ENCODE peak calls at places on chromosomes 16 and 17, in five cellular contexts. T is left ventricle myocardium inferior; Q is sigmoid colon; F is CD4-positive, alpha-beta T cell; I is SJSA1. E is an unnamed sample.

GRCh38 chr16:51815527-51815926 is 664.5 kb upstream of the SALL1 start:
- DNase-seq in T (no peak), Q (no peak), F (no peak), I (no peak), E (no peak)

GRCh38 chr17:17445925-17446665 is 30.7 kb upstream of the MED9 start:
- DNase-seq in T (no peak), Q (no peak), F (no peak), I (peak; percentile 96), E (peak; percentile 97)

GRCh38 chr17:18322522-18322921 is 7.4 kb downstream of the SMCR8 start:
- DNase-seq in T (no peak), Q (peak; percentile 50), F (no peak), I (no peak), E (no peak)

GRCh38 chr17:309361-309888 is 43.2 kb downstream of the RPH3AL start:
- DNase-seq in T (no peak), Q (no peak), F (no peak), I (peak; percentile 16), E (no peak)

GRCh38 chr16:12833939-12834338 is 30.3 kb upstream of the CPPED1 start:
- DNase-seq in T (no peak), Q (no peak), F (no peak), I (peak; percentile 2), E (no peak)

GRCh38 chr17:57257213-57257873 is 1.0 kb downstream of the MSI2 start:
- DNase-seq in T (no peak), Q (no peak), F (no peak), I (peak; percentile 31), E (no peak)

GRCh38 chr17:9467518-9467917 is 108.1 kb downstream of the STX8 start:
- DNase-seq in T (no peak), Q (no peak), F (no peak), I (no peak), E (no peak)

GRCh38 chr17:76497979-76498885 is 3.0 kb downstream of the RHBDF2 start:
- DNase-seq in T (peak; percentile 87), Q (peak; percentile 89), F (no peak), I (peak; percentile 87), E (no peak)

GRCh38 chr16:8882725-8883377 is 700 bp downstream of the LITAFD start:
- DNase-seq in T (no peak), Q (no peak), F (no peak), I (no peak), E (no peak)

GRCh38 chr17:77727216-77727615 is 231.3 kb upstream of the TNRC6C start:
- DNase-seq in T (no peak), Q (no peak), F (no peak), I (no peak), E (no peak)

GRCh38 chr16:29675811-29676643 is 3.0 kb upstream of the QPRT start:
- DNase-seq in T (no peak), Q (no peak), F (no peak), I (no peak), E (no peak)

GRCh38 chr16:1279081-1279944 is 23.4 kb downstream of the TPSD1 start:
- DNase-seq in T (no peak), Q (no peak), F (no peak), I (no peak), E (no peak)
- H3K27me3 ChIP-seq in T (peaks cover 74% of the 10 kb centered on the region), Q (peaks cover 19% of the 10 kb centered on the region), F (peaks cover 21% of the 10 kb centered on the region), I (peaks cover 76% of the 10 kb centered on the region), E (peaks cover 3% of the 10 kb centered on the region)

GRCh38 chr17:48729335-48730239 is 1.0 kb upstream of the HOXB13 start:
- DNase-seq in T (no peak), Q (peak; percentile 56), F (no peak), I (no peak), E (no peak)

GRCh38 chr17:48726182-48726915 is 2.2 kb downstream of the HOXB13 start:
- DNase-seq in T (no peak), Q (peak; percentile 33), F (no peak), I (no peak), E (no peak)

GRCh38 chr17:48726916-48727286 is 1.6 kb downstream of the HOXB13 start:
- DNase-seq in T (no peak), Q (peak; percentile 38), F (no peak), I (no peak), E (no peak)

GRCh38 chr17:48728232-48729231 is at the start of gene HOXB13:
- DNase-seq in T (peak; percentile 32), Q (peak; percentile 82), F (no peak), I (peak; percentile 41), E (no peak)

GRCh38 chr17:48727415-48728175 is 955 bp downstream of the HOXB13 start:
- DNase-seq in T (no peak), Q (peak; percentile 0), F (no peak), I (no peak), E (no peak)
- H3K27me3 ChIP-seq in T (peaks cover 100% of the 10 kb centered on the region), Q (peaks cover 97% of the 10 kb centered on the region), F (peaks cover 98% of the 10 kb centered on the region), I (peaks cover 95% of the 10 kb centered on the region), E (peaks cover 64% of the 10 kb centered on the region)

GRCh38 chr16:56912746-56913703 is 18.9 kb upstream of the HERPUD1 start:
- DNase-seq in T (no peak), Q (peak; percentile 62), F (no peak), I (no peak), E (peak; percentile 87)
- H3K27me3 ChIP-seq in T (no peaks in the 10 kb centered on the region), Q (no peaks in the 10 kb centered on the region), F (no peaks in the 10 kb centered on the region), I (no peaks in the 10 kb centered on the region), E (no peaks in the 10 kb centered on the region)

GRCh38 chr16:79395631-79396030 is 204.9 kb downstream of the MAF start:
- DNase-seq in T (no peak), Q (no peak), F (no peak), I (no peak), E (no peak)
- H3K27me3 ChIP-seq in T (no peaks in the 10 kb centered on the region), Q (no peaks in the 10 kb centered on the region), F (no peaks in the 10 kb centered on the region), I (no peaks in the 10 kb centered on the region), E (no peaks in the 10 kb centered on the region)

GRCh38 chr17:1907818-1908698 is 78.3 kb downstream of the RPA1 start:
- DNase-seq in T (no peak), Q (no peak), F (peak; percentile 8), I (no peak), E (no peak)
- H3K27me3 ChIP-seq in T (peaks cover 56% of the 10 kb centered on the region), Q (peaks cover 59% of the 10 kb centered on the region), F (peaks cover 51% of the 10 kb centered on the region), I (peaks cover 67% of the 10 kb centered on the region), E (peaks cover 24% of the 10 kb centered on the region)

GRCh38 chr17:30236807-30237206 is 1.3 kb upstream of the SLC6A4 start:
- DNase-seq in T (peak; percentile 49), Q (no peak), F (no peak), I (no peak), E (no peak)
- H3K27me3 ChIP-seq in T (peaks cover 87% of the 10 kb centered on the region), Q (peaks cover 44% of the 10 kb centered on the region), F (peaks cover 58% of the 10 kb centered on the region), I (peaks cover 48% of the 10 kb centered on the region), E (peaks cover 33% of the 10 kb centered on the region)

DNA sequence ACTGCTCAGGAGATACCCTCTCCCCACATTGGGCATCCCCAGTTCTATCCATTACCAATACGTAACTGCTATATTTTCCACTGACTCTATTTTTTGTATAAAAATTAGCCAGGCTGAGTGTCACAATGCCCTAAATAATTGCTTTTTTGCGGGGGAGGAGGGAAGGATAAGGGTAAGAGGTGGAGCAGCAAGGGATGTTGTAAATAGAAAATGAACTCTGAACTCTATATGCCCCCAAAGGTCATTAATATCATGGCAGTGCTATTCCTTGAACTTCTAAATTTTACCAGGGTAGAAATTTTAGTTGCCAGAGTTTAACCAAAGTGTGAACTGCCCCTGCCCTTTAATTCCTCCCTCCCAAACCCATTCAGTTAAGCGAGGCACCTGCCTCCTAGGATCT is 118.7 kb downstream of the SKAP1 start:
- DNase-seq in T (no peak), Q (no peak), F (no peak), I (no peak), E (no peak)
- H3K27me3 ChIP-seq in T (peaks cover 100% of the 10 kb centered on the region), Q (peaks cover 38% of the 10 kb centered on the region), F (no peaks in the 10 kb centered on the region), I (peaks cover 91% of the 10 kb centered on the region), E (peaks cover 27% of the 10 kb centered on the region)

E was measured in BJ.